ENCODE peak calls at places on chromosomes 16 and 17, in nine cellular contexts. Q is activated CD4-positive, alpha-beta T cell treated with anti-CD3 and anti-CD28 coated beads, Interleukin-2, amount 50 U/mL, for 1 hour; K is T-helper 9 cell; C is HCEC 1CT; A is Kasumi-1; X is HFF-Myc; Z is SHP77; F is NCI-H748 treated with DMSO at 0.1 percent for 48 hours; M is NCI-H510A. U is an unnamed sample.

GRCh38 chr16:65429504-65430149 is 307.8 kb upstream of the CDH11 start:
- DNase-seq in C (no peak), M (no peak), Z (no peak), X (no peak), F (no peak), K (no peak), Q (no peak), A (no peak), U (no peak)

GRCh38 chr16:6573577-6573976 is 759.1 kb upstream of the RBFOX1 start:
- DNase-seq in M (no peak), A (no peak), C (no peak), Z (peak), K (no peak), F (peak), X (no peak), Q (no peak), U (peak)

GRCh38 chr16:1381655-1382406 is 30.1 kb downstream of the GNPTG start:
- DNase-seq in X (no peak), K (no peak), F (no peak), C (no peak), Z (no peak), Q (no peak), A (no peak), M (no peak), U (no peak)

GRCh38 chr16:18013863-18014262 is 322.7 kb downstream of the NPIPA8 start:
- DNase-seq in K (no peak), A (no peak), M (no peak), C (no peak), X (no peak), Z (no peak), Q (no peak), F (no peak), U (no peak)

GRCh38 chr16:88957456-88957767 is 19.6 kb downstream of the CBFA2T3 start:
- DNase-seq in F (no peak), M (no peak), A (no peak), Z (no peak), C (no peak), K (no peak), Q (no peak), X (no peak), U (no peak)

GRCh38 chr17:538096-538973 is 176.3 kb downstream of the VPS53 start:
- DNase-seq in M (no peak), C (no peak), F (no peak), Q (no peak), K (no peak), Z (no peak), X (no peak), A (no peak), U (no peak)

GRCh38 chr17:48030531-48030930 is 7.1 kb downstream of the COPZ2 start:
- DNase-seq in C (no peak), Z (no peak), K (no peak), F (no peak), X (no peak), Q (no peak), A (no peak), M (no peak), U (no peak)

GRCh38 chr17:28396635-28397239 is 9.3 kb downstream of the SLC46A1 start:
- DNase-seq in C (no peak), X (no peak), F (no peak), Z (no peak), A (no peak), K (no peak), M (no peak), Q (no peak), U (no peak)

GRCh38 chr16:27920391-27920891 is 143.1 kb downstream of the GSG1L start:
- DNase-seq in A (no peak), C (no peak), Z (peak), X (no peak), M (peak), Q (no peak), K (no peak), F (peak), U (no peak)

GRCh38 chr16:1206326-1206725 is 18.7 kb downstream of the TPSG1 start:
- DNase-seq in Z (no peak), X (no peak), F (no peak), C (no peak), Q (no peak), A (no peak), M (no peak), K (no peak), U (no peak)

GRCh38 chr17:81254955-81255717 is 16.0 kb downstream of the NDUFAF8 start:
- DNase-seq in Z (peak), Q (no peak), M (peak), X (peak), K (no peak), A (peak), F (peak), C (peak), U (peak)

GRCh38 chr17:77322284-77322533 is 181.4 kb downstream of the SEC14L1 start:
- DNase-seq in K (no peak), M (no peak), F (no peak), X (no peak), Q (no peak), A (no peak), Z (no peak), C (no peak), U (no peak)

GRCh38 chr17:50221500-50222480 is 20.4 kb upstream of the COL1A1 start:
- DNase-seq in A (peak), C (peak), Q (no peak), K (no peak), M (no peak), X (no peak), F (no peak), Z (no peak), U (peak)

GRCh38 chr17:3447625-3448024 is 14.0 kb upstream of the OR1E2 start:
- DNase-seq in C (peak), Q (no peak), X (no peak), K (no peak), Z (peak), F (no peak), M (no peak), A (no peak), U (no peak)

GRCh38 chr16:57537596-57538234 is 1.3 kb upstream of the CCDC102A start:
- DNase-seq in M (no peak), K (no peak), X (no peak), Z (no peak), F (no peak), A (no peak), Q (no peak), C (no peak), U (no peak)

GRCh38 chr16:81251871-81252270 is 13.4 kb downstream of the BCO1 start:
- DNase-seq in C (no peak), A (no peak), Q (no peak), Z (no peak), F (no peak), M (no peak), K (no peak), X (no peak), U (no peak)

GRCh38 chr16:30095166-30096078 is 591 bp downstream of the YPEL3 start:
- DNase-seq in X (no peak), M (no peak), Z (no peak), K (no peak), F (no peak), Q (peak), C (no peak), A (no peak), U (no peak)